ENCODE peak calls at places on chromosomes 6 and 20, in eight cellular contexts. L is MM.1S, D is H9, W is activated B cell treated with CpG ODN at 0.5 μM for 24 hours, U is GM23338, G is heart left ventricle, V is HFFc6, S is AG04450. P is an unnamed sample.

GRCh38 chr6:106631356-106631755 is 2.0 kb downstream of the QRSL1 start:
- DNase-seq in D (no peak), W (no peak), S (no peak), V (peak; percentile 43), L (no peak), G (no peak), U (no peak), P (no peak)

GRCh38 chr6:41021832-41022231 is 17.2 kb downstream of the UNC5CL start:
- DNase-seq in S (no peak), G (no peak), L (no peak), W (no peak), U (no peak), D (no peak), V (peak; percentile 65), P (no peak)

GRCh38 chr6:105321207-105321606 is 81.7 kb downstream of the PREP start:
- DNase-seq in L (no peak), V (no peak), G (no peak), U (no peak), S (no peak), D (no peak), W (no peak), P (no peak)

GRCh38 chr6:117165921-117166499 is 99.3 kb upstream of the VGLL2 start:
- DNase-seq in S (no peak), W (no peak), L (no peak), G (no peak), V (no peak), U (no peak), D (no peak), P (no peak)

GRCh38 chr6:42450314-42451145 is 1.2 kb downstream of the TRERF1 start:
- DNase-seq in U (peak; percentile 43), G (no peak), V (no peak), W (no peak), D (no peak), L (no peak), S (no peak), P (peak; percentile 52)

GRCh38 chr20:50569864-50570836 is 60.0 kb downstream of the PTPN1 start:
- DNase-seq in G (no peak), W (peak; percentile 20), D (peak; percentile 61), L (peak; percentile 24), U (peak; percentile 72), S (no peak), V (no peak), P (no peak)

GRCh38 chr6:113359155-113360140 is 497.7 kb upstream of the MARCKS start:
- DNase-seq in S (no peak), V (peak; percentile 59), U (no peak), G (no peak), L (no peak), D (no peak), W (no peak), P (no peak)

GRCh38 chr20:53755733-53756523 is 162.3 kb upstream of the ZNF217 start:
- DNase-seq in G (no peak), V (no peak), U (no peak), W (no peak), L (no peak), S (no peak), D (no peak), P (no peak)

GRCh38 chr6:31877125-31877650 is 1.6 kb downstream of the SLC44A4 start:
- DNase-seq in S (no peak), U (no peak), W (no peak), G (no peak), V (no peak), L (no peak), D (no peak), P (no peak)

GRCh38 chr6:160249687-160250086 is 8.9 kb downstream of the SLC22A2 start:
- DNase-seq in L (no peak), D (no peak), W (no peak), U (no peak), G (no peak), S (no peak), V (no peak), P (no peak)

GRCh38 chr20:45911486-45912343 is at the start of gene PLTP:
- DNase-seq in S (no peak), L (no peak), U (peak; percentile 83), V (peak; percentile 32), W (peak; percentile 36), D (peak; percentile 80), G (peak; percentile 88), P (no peak)

GRCh38 chr6:81148726-81149125 is 603.8 kb downstream of the TENT5A start:
- DNase-seq in W (no peak), U (no peak), L (no peak), S (no peak), G (no peak), D (no peak), V (no peak), P (no peak)

GRCh38 chr6:148192310-148192709 is 150.3 kb upstream of the SASH1 start:
- DNase-seq in S (peak; percentile 79), G (no peak), D (no peak), U (no peak), L (no peak), W (no peak), V (peak; percentile 61), P (no peak)

GRCh38 chr20:60407011-60407771 is 449.0 kb downstream of the CDH26 start:
- DNase-seq in D (no peak), U (no peak), V (no peak), W (no peak), G (no peak), L (no peak), S (no peak), P (no peak)

GRCh38 chr6:98525860-98526259 is 308.5 kb upstream of the POU3F2 start:
- DNase-seq in L (no peak), W (no peak), V (no peak), D (peak; percentile 66), S (no peak), U (peak; percentile 67), G (no peak), P (no peak)

DNA sequence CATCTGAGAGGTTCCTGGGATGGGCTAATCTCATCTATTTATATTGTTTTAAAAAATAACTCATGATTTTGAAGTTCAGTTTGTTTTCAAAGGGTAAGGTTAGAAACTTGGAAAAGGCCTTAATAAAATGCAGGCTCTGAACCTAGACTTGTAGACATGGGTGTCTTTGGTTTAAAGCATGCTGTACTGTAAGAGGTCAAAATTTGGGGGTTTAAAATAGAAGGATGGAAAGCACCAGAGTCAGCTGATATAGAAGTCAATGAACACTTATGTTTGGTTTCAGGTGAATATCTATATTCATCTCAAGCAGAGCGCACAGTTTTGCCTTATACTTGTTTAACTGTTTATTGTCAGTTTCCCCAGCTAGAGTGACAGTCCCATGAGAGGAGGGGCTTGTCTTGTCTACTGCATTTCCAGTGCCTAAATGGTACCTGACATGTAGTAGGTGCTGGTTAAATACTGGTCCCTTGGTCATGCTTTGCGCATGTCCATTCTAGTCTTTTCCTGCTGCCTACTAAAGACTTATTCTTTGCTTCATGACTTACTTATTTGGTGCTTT is 112.3 kb upstream of the DTNBP1 start:
- DNase-seq in S (no peak), V (no peak), D (no peak), L (no peak), U (no peak), G (no peak), W (no peak), P (no peak)
- TF ChIP-seq CTCF in S (no peak), V (no peak), D (no peak), L (no peak), U (no peak), G (no peak), W (no peak), P (no peak)

GRCh38 chr20:44800398-44801046 is 9.8 kb downstream of the RIMS4 start:
- DNase-seq in D (peak; percentile 43), S (no peak), V (no peak), L (no peak), U (peak; percentile 68), W (no peak), G (no peak), P (peak; percentile 8)
- TF ChIP-seq CTCF in D (peak; percentile 71), S (peak; percentile 28), V (peak; percentile 43), L (peak; percentile 23), U (peak; percentile 85), W (no peak), G (no peak), P (no peak)

GRCh38 chr6:2524090-2524489 is 226.6 kb downstream of the MYLK4 start:
- DNase-seq in G (no peak), U (peak; percentile 38), V (no peak), W (no peak), S (no peak), L (no peak), D (no peak), P (no peak)
- TF ChIP-seq CTCF in G (no peak), U (peak; percentile 54), V (peak; percentile 45), W (no peak), S (peak; percentile 34), L (peak; percentile 47), D (peak; percentile 51), P (peak; percentile 31)

GRCh38 chr6:168219804-168220203 is 99.8 kb downstream of the DACT2 start:
- DNase-seq in V (no peak), S (no peak), W (no peak), U (no peak), G (no peak), L (no peak), D (no peak), P (no peak)

GRCh38 chr6:168217216-168217879 is 102.2 kb downstream of the DACT2 start:
- DNase-seq in V (no peak), L (no peak), W (no peak), U (no peak), S (no peak), D (peak; percentile 28), G (no peak), P (no peak)

GRCh38 chr6:168221000-168221399 is 98.6 kb downstream of the DACT2 start:
- DNase-seq in V (no peak), L (peak; percentile 57), U (no peak), S (no peak), D (no peak), G (no peak), W (no peak), P (no peak)

GRCh38 chr6:168217880-168218537 is 101.6 kb downstream of the DACT2 start:
- DNase-seq in G (no peak), S (no peak), U (no peak), D (no peak), W (no peak), V (no peak), L (no peak), P (no peak)

GRCh38 chr6:168219167-168219566 is 100.4 kb downstream of the DACT2 start:
- DNase-seq in V (no peak), L (no peak), G (no peak), D (no peak), U (no peak), W (no peak), S (no peak), P (no peak)
- TF ChIP-seq CTCF in V (no peak), L (no peak), G (no peak), D (no peak), U (no peak), W (no peak), S (no peak), P (no peak)

DNA sequence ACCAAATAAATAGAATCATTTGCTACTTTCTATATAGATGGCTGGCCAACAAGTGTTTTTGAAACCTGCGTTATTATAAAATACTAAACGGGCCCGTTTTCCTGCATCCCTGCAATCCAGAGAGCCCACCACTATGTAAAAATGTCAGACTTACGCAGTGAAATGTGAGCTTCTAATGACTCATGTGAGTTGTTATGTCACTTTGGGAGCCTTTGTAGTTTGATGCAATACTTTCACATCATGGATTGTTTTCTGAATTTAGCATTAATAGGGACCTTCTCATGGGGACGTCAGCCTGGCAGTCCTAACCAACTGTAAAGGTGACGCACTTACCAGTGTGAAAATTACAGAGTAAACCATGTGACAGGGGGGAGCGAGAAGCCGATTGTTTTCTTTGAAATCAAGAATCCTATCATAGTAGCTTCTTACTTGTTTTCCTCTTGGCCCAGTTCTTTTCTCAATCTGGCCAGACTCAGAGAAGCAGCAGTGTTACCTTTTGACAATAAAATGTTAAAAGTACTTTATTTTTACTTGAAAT is 75.3 kb downstream of the SSR1 start:
- DNase-seq in W (no peak), L (no peak), D (no peak), S (no peak), U (no peak), G (no peak), V (no peak), P (no peak)
- TF ChIP-seq CTCF in W (no peak), L (no peak), D (no peak), S (no peak), U (no peak), G (no peak), V (no peak), P (no peak)

P was measured in CD14-positive monocyte.